ENCODE peak calls at places on chromosomes 3 and 15, in seven cellular contexts. R is AG10803, U is A549, L is naive B cell, O is iPS DF 6.9, Q is T-cell, X is glutamatergic neuron. K is an unnamed sample.

GRCh38 chr3:9226326-9226725 is 23.1 kb downstream of the SRGAP3 start:
- DNase-seq in R (peak; percentile 31), U (no peak), L (no peak), O (no peak), Q (no peak), X (no peak), K (no peak)

GRCh38 chr3:82157952-82158351 is 396.5 kb upstream of the GBE1 start:
- DNase-seq in R (peak; percentile 39), U (no peak), L (no peak), O (no peak), Q (no peak), X (no peak), K (no peak)

GRCh38 chr15:69154026-69154425 is 6.4 kb upstream of the GLCE start:
- DNase-seq in R (no peak), U (no peak), L (no peak), O (no peak), Q (no peak), X (no peak), K (no peak)

GRCh38 chr3:134362670-134363380 is 11.4 kb downstream of the AMOTL2 start:
- DNase-seq in R (peak; percentile 23), U (no peak), L (no peak), O (no peak), Q (no peak), X (no peak), K (no peak)

GRCh38 chr3:152793969-152794368 is 41.0 kb upstream of the P2RY1 start:
- DNase-seq in R (no peak), U (no peak), L (no peak), O (no peak), Q (no peak), X (no peak), K (no peak)

GRCh38 chr15:43346305-43346704 is 15.9 kb upstream of the LCMT2 start:
- DNase-seq in R (no peak), U (no peak), L (no peak), O (no peak), Q (no peak), X (no peak), K (no peak)

GRCh38 chr3:173865900-173866498 is 468.5 kb downstream of the NLGN1 start:
- DNase-seq in R (no peak), U (no peak), L (no peak), O (peak; percentile 45), Q (no peak), X (no peak), K (no peak)

GRCh38 chr3:126156468-126156867 is 23.9 kb downstream of the ALDH1L1 start:
- DNase-seq in R (no peak), U (peak; percentile 28), L (no peak), O (no peak), Q (no peak), X (no peak), K (no peak)

GRCh38 chr3:66350601-66351000 is 129.8 kb downstream of the SLC25A26 start:
- DNase-seq in R (peak; percentile 42), U (no peak), L (no peak), O (no peak), Q (no peak), X (no peak), K (no peak)

GRCh38 chr3:156135921-156136655 is 15.7 kb downstream of the KCNAB1 start:
- DNase-seq in R (no peak), U (no peak), L (no peak), O (no peak), Q (no peak), X (peak; percentile 19), K (no peak)

GRCh38 chr3:122395582-122395981 is 11.6 kb downstream of the FAM162A start:
- DNase-seq in R (no peak), U (no peak), L (no peak), O (no peak), Q (no peak), X (no peak), K (no peak)

GRCh38 chr3:130259170-130259874 is 86.2 kb upstream of the COL6A5 start:
- DNase-seq in R (no peak), U (no peak), L (no peak), O (no peak), Q (no peak), X (no peak), K (no peak)

GRCh38 chr3:190366145-190366544 is 21.8 kb upstream of the CLDN16 start:
- DNase-seq in R (peak; percentile 37), U (no peak), L (no peak), O (no peak), Q (no peak), X (no peak), K (no peak)

GRCh38 chr3:139887431-139887830 is 47.6 kb upstream of the CLSTN2 start:
- DNase-seq in R (no peak), U (no peak), L (no peak), O (no peak), Q (no peak), X (no peak), K (no peak)

GRCh38 chr3:127112796-127113570 is 79.9 kb upstream of the PRR23E start:
- DNase-seq in R (no peak), U (no peak), L (no peak), O (no peak), Q (no peak), X (no peak), K (no peak)

GRCh38 chr15:80010131-80010673 is 39.2 kb upstream of the BCL2A1 start:
- DNase-seq in R (peak; percentile 20), U (no peak), L (no peak), O (no peak), Q (no peak), X (no peak), K (no peak)

GRCh38 chr3:185992801-185993467 is 55.1 kb upstream of the TRA2B start:
- DNase-seq in R (peak; percentile 65), U (no peak), L (no peak), O (no peak), Q (no peak), X (no peak), K (no peak)

GRCh38 chr15:71137138-71137518 is 21.9 kb downstream of the THSD4 start:
- DNase-seq in R (no peak), U (no peak), L (no peak), O (no peak), Q (no peak), X (no peak), K (no peak)

GRCh38 chr3:159783780-159784747 is 204.6 kb upstream of the IL12A start:
- DNase-seq in R (no peak), U (no peak), L (no peak), O (no peak), Q (no peak), X (no peak), K (no peak)

GRCh38 chr3:60497922-60498321 is 753.3 kb downstream of the FHIT start:
- DNase-seq in R (no peak), U (no peak), L (no peak), O (no peak), Q (no peak), X (no peak), K (no peak)

GRCh38 chr15:41494190-41494921 is 682 bp downstream of the ITPKA start:
- DNase-seq in R (no peak), U (peak; percentile 17), L (peak; percentile 31), O (no peak), Q (peak; percentile 38), X (no peak), K (no peak)

GRCh38 chr15:84955089-84955848 is 26.4 kb upstream of the PDE8A start:
- DNase-seq in R (peak; percentile 69), U (peak; percentile 92), L (peak; percentile 26), O (no peak), Q (peak; percentile 39), X (peak; percentile 67), K (no peak)

GRCh38 chr3:195873971-195874370 is 34.4 kb downstream of the TNK2 start:
- DNase-seq in R (no peak), U (no peak), L (no peak), O (no peak), Q (no peak), X (no peak), K (no peak)

GRCh38 chr3:42780892-42781700 is 8.0 kb upstream of the CCDC13 start:
- DNase-seq in R (peak; percentile 75), U (peak; percentile 67), L (peak; percentile 61), O (no peak), Q (no peak), X (no peak), K (peak; percentile 51)

GRCh38 chr3:133939496-133939835 is 43.8 kb upstream of the RAB6B start:
- DNase-seq in R (no peak), U (no peak), L (no peak), O (no peak), Q (no peak), X (no peak), K (no peak)

GRCh38 chr3:162489853-162490252 is 993.2 kb downstream of the OTOL1 start:
- DNase-seq in R (peak; percentile 47), U (no peak), L (no peak), O (no peak), Q (no peak), X (no peak), K (no peak)

GRCh38 chr15:98009169-98009568 is 48.7 kb downstream of the ARRDC4 start:
- DNase-seq in R (no peak), U (no peak), L (no peak), O (no peak), Q (no peak), X (no peak), K (no peak)

GRCh38 chr15:99618941-99619411 is 53.2 kb downstream of the MEF2A start:
- DNase-seq in R (peak; percentile 49), U (no peak), L (no peak), O (no peak), Q (no peak), X (no peak), K (no peak)

GRCh38 chr15:37253877-37254276 is 153.5 kb upstream of the MEIS2 start:
- DNase-seq in R (peak; percentile 35), U (no peak), L (no peak), O (no peak), Q (no peak), X (no peak), K (no peak)

GRCh38 chr3:183369117-183369516 is 59.3 kb downstream of the MCF2L2 start:
- DNase-seq in R (no peak), U (no peak), L (no peak), O (no peak), Q (no peak), X (no peak), K (no peak)

GRCh38 chr3:52022323-52023100 is 26.8 kb upstream of the RPL29 start:
- DNase-seq in R (no peak), U (no peak), L (no peak), O (no peak), Q (no peak), X (no peak), K (no peak)

GRCh38 chr3:63230146-63230545 is 48.0 kb upstream of the SYNPR start:
- DNase-seq in R (no peak), U (no peak), L (no peak), O (no peak), Q (no peak), X (no peak), K (no peak)

GRCh38 chr3:11517601-11518000 is 126.1 kb downstream of the VGLL4 start:
- DNase-seq in R (no peak), U (no peak), L (no peak), O (no peak), Q (no peak), X (no peak), K (no peak)

GRCh38 chr15:40392986-40393948 is 10.7 kb downstream of the KNSTRN start:
- DNase-seq in R (peak; percentile 73), U (no peak), L (no peak), O (no peak), Q (no peak), X (no peak), K (no peak)

GRCh38 chr3:187916072-187916471 is 170.8 kb upstream of the BCL6 start:
- DNase-seq in R (no peak), U (no peak), L (no peak), O (no peak), Q (no peak), X (no peak), K (no peak)